ENCODE peak calls at places on chromosomes 13 and 19, in nine cellular contexts. W, L, H, D, C, J, K, I and F are unnamed samples.

GRCh38 chr19:14363203-14364097 is 17.8 kb upstream of the ADGRE5 start:
- DNase-seq in W (peak; percentile 62), L (no peak), H (no peak), D (peak; percentile 66), C (no peak), J (peak; percentile 42), K (peak; percentile 58), I (no peak), F (peak; percentile 80)

GRCh38 chr13:93867481-93867880 is 612.0 kb downstream of the DCT start:
- DNase-seq in W (no peak), L (no peak), H (no peak), D (no peak), C (no peak), J (peak; percentile 95), K (no peak), I (no peak), F (no peak)

GRCh38 chr19:41588497-41589209 is 12.7 kb downstream of the CEACAM21 start:
- DNase-seq in W (no peak), L (no peak), H (no peak), D (no peak), C (peak; percentile 10), J (peak; percentile 29), K (no peak), I (no peak), F (peak; percentile 25)

GRCh38 chr13:78197231-78197630 is 278.6 kb upstream of the EDNRB start:
- DNase-seq in W (no peak), L (no peak), H (no peak), D (no peak), C (no peak), J (peak; percentile 4), K (no peak), I (no peak), F (no peak)

GRCh38 chr13:40484101-40484800 is 182.2 kb downstream of the FOXO1 start:
- DNase-seq in W (no peak), L (no peak), H (no peak), D (no peak), C (no peak), J (no peak), K (no peak), I (no peak), F (no peak)

GRCh38 chr13:103272770-103273169 is 206.6 kb upstream of the SLC10A2 start:
- DNase-seq in W (no peak), L (no peak), H (no peak), D (no peak), C (no peak), J (peak; percentile 4), K (no peak), I (no peak), F (no peak)

GRCh38 chr13:64130600-64130999 is 2715.0 kb upstream of the PCDH20 start:
- DNase-seq in W (no peak), L (no peak), H (no peak), D (no peak), C (no peak), J (no peak), K (no peak), I (no peak), F (no peak)

GRCh38 chr13:46166947-46167610 is 14.9 kb downstream of the LCP1 start:
- DNase-seq in W (no peak), L (no peak), H (no peak), D (no peak), C (no peak), J (no peak), K (no peak), I (no peak), F (no peak)

GRCh38 chr19:4467835-4468234 is 4.3 kb upstream of the HDGFL2 start:
- DNase-seq in W (no peak), L (no peak), H (no peak), D (no peak), C (no peak), J (no peak), K (no peak), I (no peak), F (no peak)

GRCh38 chr19:39506598-39506943 is 7.8 kb downstream of the DLL3 start:
- DNase-seq in W (no peak), L (no peak), H (no peak), D (no peak), C (no peak), J (no peak), K (no peak), I (no peak), F (no peak)

GRCh38 chr19:54233941-54234340 is 8.6 kb downstream of the LILRA6 start:
- DNase-seq in W (no peak), L (no peak), H (no peak), D (no peak), C (no peak), J (no peak), K (no peak), I (no peak), F (no peak)

GRCh38 chr19:5002143-5002542 is 33.2 kb downstream of the KDM4B start:
- DNase-seq in W (no peak), L (no peak), H (no peak), D (no peak), C (no peak), J (peak; percentile 73), K (no peak), I (no peak), F (no peak)

GRCh38 chr19:18804139-18804601 is 13.1 kb upstream of the COMP start:
- DNase-seq in W (no peak), L (no peak), H (no peak), D (no peak), C (no peak), J (no peak), K (no peak), I (no peak), F (no peak)